ENCODE peak calls at places on chromosomes 13 and 19, in nine cellular contexts. G is keratinocyte; K is small intestine; Y is AG04450; L is PC-9; J is CD8-positive, alpha-beta T cell; M is mammary epithelial cell; F is cardiac muscle cell; Z is ascending aorta. A is an unnamed sample.
A peak's percentile ranks its signal among the peaks of the same experiment; 100 is the strongest.

GRCh38 chr19:50414850-50415660 is 3.7 kb upstream of the SPIB start:
- DNase-seq in G (no peak), K (peak; percentile 57), Y (peak; percentile 7), L (peak; percentile 12), J (peak; percentile 63), M (peak; percentile 18), F (peak; percentile 82), Z (peak; percentile 85), A (peak; percentile 77)

GRCh38 chr13:29369060-29369743 is 226.3 kb downstream of the SLC7A1 start:
- DNase-seq in G (no peak), K (peak; percentile 48), Y (no peak), L (peak; percentile 4), J (no peak), M (peak; percentile 25), F (peak; percentile 73), Z (no peak), A (no peak)

GRCh38 chr19:38183227-38183914 is 40.7 kb downstream of the DPF1 start:
- DNase-seq in G (no peak), K (no peak), Y (no peak), L (no peak), J (no peak), M (no peak), F (peak; percentile 47), Z (no peak), A (no peak)

GRCh38 chr13:98242403-98242802 is 65.3 kb upstream of the RNF113B start:
- DNase-seq in G (no peak), K (no peak), Y (no peak), L (no peak), J (no peak), M (no peak), F (no peak), Z (no peak), A (no peak)

GRCh38 chr13:27401210-27401609 is 23.2 kb upstream of the GTF3A start:
- DNase-seq in G (no peak), K (peak; percentile 23), Y (no peak), L (no peak), J (no peak), M (no peak), F (no peak), Z (no peak), A (no peak)

GRCh38 chr19:29694669-29695627 is 20.1 kb downstream of the C19orf12 start:
- DNase-seq in G (no peak), K (peak; percentile 74), Y (no peak), L (peak; percentile 47), J (peak; percentile 79), M (peak; percentile 26), F (peak; percentile 83), Z (peak; percentile 91), A (peak; percentile 69)

GRCh38 chr19:42052241-42052863 is 17.7 kb downstream of the GRIK5 start:
- DNase-seq in G (no peak), K (no peak), Y (no peak), L (no peak), J (no peak), M (peak; percentile 21), F (no peak), Z (no peak), A (no peak)

GRCh38 chr13:33717775-33718174 is 100.2 kb upstream of the RFC3 start:
- DNase-seq in G (no peak), K (no peak), Y (no peak), L (no peak), J (no peak), M (no peak), F (no peak), Z (no peak), A (no peak)

GRCh38 chr19:50224986-50225747 is 21.7 kb downstream of the MYH14 start:
- DNase-seq in G (no peak), K (no peak), Y (no peak), L (no peak), J (no peak), M (no peak), F (no peak), Z (no peak), A (no peak)

GRCh38 chr19:5380215-5380919 is 39.8 kb upstream of the PTPRS start:
- DNase-seq in G (no peak), K (no peak), Y (no peak), L (no peak), J (no peak), M (no peak), F (no peak), Z (no peak), A (no peak)
- H3K9me3 ChIP-seq in G (peaks cover 2% of the 10 kb centered on the region), K (no peaks in the 10 kb centered on the region), Y (peaks cover 11% of the 10 kb centered on the region), L (no peaks in the 10 kb centered on the region), J (no peaks in the 10 kb centered on the region), M (peaks cover 5% of the 10 kb centered on the region), F (no peaks in the 10 kb centered on the region), Z (peaks cover 22% of the 10 kb centered on the region), A (peaks cover 2% of the 10 kb centered on the region)

DNA sequence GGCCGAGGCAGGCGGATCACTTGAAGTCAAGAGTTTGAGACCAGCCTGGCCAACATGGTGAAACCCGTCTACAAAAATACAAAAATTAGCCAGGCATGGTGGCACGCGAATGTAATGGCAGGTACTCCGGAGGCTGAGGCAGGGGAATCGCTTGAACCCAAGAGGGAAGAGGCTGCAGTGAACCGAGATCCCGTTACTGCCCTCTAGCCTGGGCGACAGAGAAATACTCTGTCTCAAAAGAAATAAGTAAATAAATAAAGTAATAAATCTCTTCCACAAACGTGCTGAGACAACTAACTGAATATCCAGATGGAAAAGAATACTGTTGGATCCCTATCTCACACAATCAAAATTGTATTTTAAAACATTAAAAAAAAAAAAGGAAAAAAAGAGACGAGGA is 807 bp upstream of the ZNF813 start:
- DNase-seq in G (no peak), K (no peak), Y (no peak), L (no peak), J (no peak), M (no peak), F (no peak), Z (no peak), A (no peak)
- H3K9me3 ChIP-seq in G (peaks cover 4% of the 10 kb centered on the region), K (no peaks in the 10 kb centered on the region), Y (peaks cover 15% of the 10 kb centered on the region), L (peaks cover 15% of the 10 kb centered on the region), J (no peaks in the 10 kb centered on the region), M (peaks cover 15% of the 10 kb centered on the region), F (no peaks in the 10 kb centered on the region), Z (no peaks in the 10 kb centered on the region), A (no peaks in the 10 kb centered on the region)

GRCh38 chr13:101146101-101146898 is 270.0 kb downstream of the NALCN start:
- DNase-seq in G (no peak), K (no peak), Y (no peak), L (no peak), J (no peak), M (no peak), F (no peak), Z (no peak), A (no peak)

GRCh38 chr13:101144808-101145419 is 271.4 kb downstream of the NALCN start:
- DNase-seq in G (no peak), K (peak; percentile 40), Y (peak; percentile 29), L (peak; percentile 7), J (no peak), M (peak; percentile 30), F (peak; percentile 77), Z (no peak), A (no peak)

GRCh38 chr13:101140087-101140770 is 276.1 kb downstream of the NALCN start:
- DNase-seq in G (no peak), K (no peak), Y (no peak), L (no peak), J (no peak), M (no peak), F (no peak), Z (no peak), A (no peak)

GRCh38 chr13:101139076-101139475 is 277.2 kb downstream of the NALCN start:
- DNase-seq in G (no peak), K (no peak), Y (no peak), L (no peak), J (no peak), M (no peak), F (no peak), Z (no peak), A (no peak)

DNA sequence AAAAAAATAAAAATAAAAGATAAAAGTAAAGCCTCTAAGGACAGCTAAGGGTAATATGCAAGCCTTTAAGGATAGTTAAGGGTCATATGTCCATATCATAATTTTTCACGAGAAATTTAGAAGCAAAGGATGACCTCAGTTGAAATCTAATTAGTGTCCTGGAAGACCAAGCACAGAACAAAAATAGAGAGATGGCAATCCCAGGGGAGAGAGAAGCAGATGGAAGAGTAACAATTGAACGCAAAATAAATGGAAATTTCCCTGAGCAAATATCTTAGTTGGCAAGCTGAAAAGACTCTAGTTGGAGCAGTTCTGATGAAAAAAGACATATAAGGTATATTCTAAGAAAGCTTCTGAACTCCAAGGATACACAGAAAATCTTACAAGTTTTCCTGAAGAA is 275.4 kb downstream of the NALCN start:
- DNase-seq in G (no peak), K (no peak), Y (no peak), L (no peak), J (no peak), M (no peak), F (no peak), Z (no peak), A (no peak)
- H3K9me3 ChIP-seq in G (no peaks in the 10 kb centered on the region), K (no peaks in the 10 kb centered on the region), Y (no peaks in the 10 kb centered on the region), L (no peaks in the 10 kb centered on the region), J (no peaks in the 10 kb centered on the region), M (no peaks in the 10 kb centered on the region), F (no peaks in the 10 kb centered on the region), Z (no peaks in the 10 kb centered on the region), A (no peaks in the 10 kb centered on the region)

GRCh38 chr19:54696117-54696548 is 28.1 kb upstream of the KIR3DL3 start:
- DNase-seq in G (no peak), K (no peak), Y (no peak), L (no peak), J (no peak), M (no peak), F (no peak), Z (no peak), A (no peak)
- H3K9me3 ChIP-seq in G (no peaks in the 10 kb centered on the region), K (no peaks in the 10 kb centered on the region), Y (peaks cover 49% of the 10 kb centered on the region), L (no peaks in the 10 kb centered on the region), J (no peaks in the 10 kb centered on the region), M (peaks cover 6% of the 10 kb centered on the region), F (no peaks in the 10 kb centered on the region), Z (no peaks in the 10 kb centered on the region), A (no peaks in the 10 kb centered on the region)

GRCh38 chr13:105377452-105377851 is 1158.0 kb downstream of the EFNB2 start:
- DNase-seq in G (no peak), K (no peak), Y (no peak), L (no peak), J (no peak), M (no peak), F (no peak), Z (no peak), A (no peak)
- H3K9me3 ChIP-seq in G (no peaks in the 10 kb centered on the region), K (no peaks in the 10 kb centered on the region), Y (no peaks in the 10 kb centered on the region), L (peaks cover 5% of the 10 kb centered on the region), J (no peaks in the 10 kb centered on the region), M (no peaks in the 10 kb centered on the region), F (no peaks in the 10 kb centered on the region), Z (no peaks in the 10 kb centered on the region), A (no peaks in the 10 kb centered on the region)

DNA sequence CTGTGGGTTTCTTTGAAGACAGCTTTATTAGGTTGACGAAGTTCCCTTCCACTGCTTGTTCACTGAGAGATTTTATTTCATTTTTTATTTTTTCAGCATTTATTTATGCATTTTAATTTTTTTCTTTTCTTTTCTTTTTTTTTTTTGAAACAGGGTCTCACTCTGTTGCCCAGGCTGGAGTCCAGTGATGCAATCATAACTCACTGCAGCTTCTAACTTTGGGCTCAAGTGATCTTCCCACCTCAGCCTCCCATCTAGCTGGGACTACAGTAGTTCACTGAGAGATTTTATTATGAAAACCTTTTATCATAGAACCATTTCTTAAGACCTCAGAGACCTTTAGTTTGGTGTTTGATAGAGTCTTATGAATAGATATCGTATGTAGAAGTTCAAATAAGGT is 10.3 kb upstream of the ZNF177 start:
- DNase-seq in G (no peak), K (no peak), Y (no peak), L (no peak), J (no peak), M (no peak), F (no peak), Z (no peak), A (no peak)
- H3K9me3 ChIP-seq in G (peaks cover 3% of the 10 kb centered on the region), K (peaks cover 7% of the 10 kb centered on the region), Y (peaks cover 66% of the 10 kb centered on the region), L (peaks cover 28% of the 10 kb centered on the region), J (peaks cover 50% of the 10 kb centered on the region), M (peaks cover 25% of the 10 kb centered on the region), F (no peaks in the 10 kb centered on the region), Z (peaks cover 96% of the 10 kb centered on the region), A (peaks cover 8% of the 10 kb centered on the region)